ENCODE peak calls at places on chromosomes 5 and 9, in eight cellular contexts. T is upper lobe of left lung, O is fibroblast of lung, W is PC-3, Q is lower leg skin, M is AG04449, V is psoas muscle, N is lung. J is an unnamed sample.

GRCh38 chr9:79671558-79671957 is 99.8 kb downstream of the TLE4 start:
- DNase-seq in T (no peak), O (no peak), W (peak), Q (no peak), M (no peak), V (no peak), N (no peak), J (no peak)

GRCh38 chr9:125485471-125485870 is 221.5 kb downstream of the MAPKAP1 start:
- DNase-seq in T (no peak), O (no peak), W (no peak), Q (no peak), M (no peak), V (no peak), N (no peak), J (no peak)

GRCh38 chr5:56358703-56359428 is 125.7 kb upstream of the ANKRD55 start:
- DNase-seq in T (peak), O (peak), W (peak), Q (no peak), M (no peak), V (no peak), N (no peak), J (no peak)

GRCh38 chr9:133992780-133993634 is 883 bp upstream of the VAV2 start:
- DNase-seq in T (peak), O (peak), W (peak), Q (peak), M (peak), V (peak), N (peak), J (peak)

GRCh38 chr5:428754-429452 is 14.1 kb upstream of the EXOC3 start:
- DNase-seq in T (no peak), O (no peak), W (no peak), Q (no peak), M (no peak), V (peak), N (no peak), J (no peak)

GRCh38 chr5:122436615-122437014 is 124.6 kb downstream of the SNCAIP start:
- DNase-seq in T (no peak), O (no peak), W (no peak), Q (no peak), M (no peak), V (no peak), N (no peak), J (no peak)

GRCh38 chr5:3009605-3010004 is 258.1 kb upstream of the IRX2 start:
- DNase-seq in T (no peak), O (no peak), W (no peak), Q (no peak), M (no peak), V (no peak), N (no peak), J (no peak)

GRCh38 chr5:96565843-96566242 is 96.3 kb upstream of the CAST start:
- DNase-seq in T (no peak), O (peak), W (peak), Q (no peak), M (no peak), V (no peak), N (no peak), J (no peak)

GRCh38 chr5:83414601-83415000 is 56.9 kb upstream of the VCAN start:
- DNase-seq in T (no peak), O (peak), W (no peak), Q (no peak), M (no peak), V (no peak), N (no peak), J (no peak)

GRCh38 chr5:16057277-16057676 is 122.3 kb downstream of the MARCHF11 start:
- DNase-seq in T (no peak), O (peak), W (no peak), Q (no peak), M (no peak), V (no peak), N (no peak), J (no peak)

GRCh38 chr5:134255418-134256150 is 29.7 kb upstream of the PPP2CA start:
- DNase-seq in T (no peak), O (peak), W (peak), Q (no peak), M (no peak), V (no peak), N (no peak), J (no peak)

GRCh38 chr5:36040651-36041536 is 25.8 kb downstream of the UGT3A2 start:
- DNase-seq in T (no peak), O (no peak), W (peak), Q (no peak), M (no peak), V (no peak), N (peak), J (no peak)

GRCh38 chr5:148969291-148969690 is 93.6 kb downstream of the SH3TC2 start:
- DNase-seq in T (no peak), O (no peak), W (peak), Q (no peak), M (no peak), V (no peak), N (no peak), J (no peak)

GRCh38 chr9:18480649-18481048 is 6.7 kb downstream of the ADAMTSL1 start:
- DNase-seq in T (no peak), O (peak), W (peak), Q (no peak), M (peak), V (no peak), N (no peak), J (no peak)

GRCh38 chr9:69012690-69013403 is 1.1 kb downstream of the PRKACG start:
- DNase-seq in T (no peak), O (no peak), W (no peak), Q (no peak), M (no peak), V (no peak), N (no peak), J (no peak)

GRCh38 chr5:120465281-120465961 is 1.3 kb downstream of the PRR16 start:
- DNase-seq in T (peak), O (peak), W (peak), Q (peak), M (no peak), V (peak), N (no peak), J (no peak)

GRCh38 chr5:119328753-119329602 is 26.8 kb upstream of the TNFAIP8 start:
- DNase-seq in T (no peak), O (peak), W (no peak), Q (no peak), M (peak), V (no peak), N (no peak), J (peak)

GRCh38 chr5:176743136-176743827 is 67.1 kb upstream of the UNC5A start:
- DNase-seq in T (peak), O (no peak), W (no peak), Q (no peak), M (no peak), V (no peak), N (peak), J (no peak)

GRCh38 chr9:137880976-137881530 is 3.5 kb downstream of the CACNA1B start:
- DNase-seq in T (no peak), O (no peak), W (no peak), Q (no peak), M (no peak), V (no peak), N (no peak), J (no peak)

GRCh38 chr9:69168709-69169217 is 5.3 kb upstream of the TJP2 start:
- DNase-seq in T (peak), O (peak), W (peak), Q (peak), M (no peak), V (no peak), N (no peak), J (peak)

GRCh38 chr9:69421908-69422801 is 97.1 kb downstream of the ENTREP1 start:
- DNase-seq in T (peak), O (peak), W (peak), Q (peak), M (no peak), V (peak), N (peak), J (no peak)

GRCh38 chr9:26760675-26761074 is 131.9 kb downstream of the CAAP1 start:
- DNase-seq in T (no peak), O (no peak), W (no peak), Q (no peak), M (no peak), V (no peak), N (no peak), J (no peak)

GRCh38 chr9:14153310-14153720 is 160.6 kb downstream of the NFIB start:
- DNase-seq in T (no peak), O (no peak), W (no peak), Q (no peak), M (no peak), V (no peak), N (no peak), J (no peak)

GRCh38 chr5:66821626-66822429 is 225.6 kb downstream of the MAST4 start:
- DNase-seq in T (peak), O (no peak), W (no peak), Q (no peak), M (no peak), V (no peak), N (no peak), J (no peak)

GRCh38 chr5:177552839-177553455 is 1.4 kb downstream of the FAM193B start:
- DNase-seq in T (no peak), O (no peak), W (peak), Q (no peak), M (no peak), V (no peak), N (no peak), J (no peak)

GRCh38 chr5:147485046-147485445 is 24.8 kb downstream of the DPYSL3 start:
- DNase-seq in T (no peak), O (peak), W (no peak), Q (no peak), M (no peak), V (no peak), N (no peak), J (no peak)

GRCh38 chr9:86903461-86904010 is 43.8 kb downstream of the GAS1 start:
- DNase-seq in T (no peak), O (no peak), W (no peak), Q (no peak), M (no peak), V (no peak), N (no peak), J (no peak)

GRCh38 chr5:140020601-140021177 is 22.4 kb downstream of the NRG2 start:
- DNase-seq in T (no peak), O (no peak), W (no peak), Q (no peak), M (no peak), V (no peak), N (no peak), J (no peak)

GRCh38 chr9:87285183-87285582 is 212.5 kb upstream of the DAPK1 start:
- DNase-seq in T (no peak), O (peak), W (no peak), Q (no peak), M (no peak), V (no peak), N (no peak), J (no peak)

GRCh38 chr5:16856531-16856930 is 79.6 kb downstream of the MYO10 start:
- DNase-seq in T (peak), O (peak), W (peak), Q (no peak), M (no peak), V (no peak), N (no peak), J (no peak)

GRCh38 chr5:72427016-72427415 is 80.2 kb downstream of the ZNF366 start:
- DNase-seq in T (no peak), O (no peak), W (no peak), Q (no peak), M (no peak), V (no peak), N (no peak), J (no peak)

GRCh38 chr5:148790545-148791333 is 35.7 kb upstream of the ADRB2 start:
- DNase-seq in T (no peak), O (no peak), W (peak), Q (no peak), M (no peak), V (no peak), N (no peak), J (no peak)

DNA sequence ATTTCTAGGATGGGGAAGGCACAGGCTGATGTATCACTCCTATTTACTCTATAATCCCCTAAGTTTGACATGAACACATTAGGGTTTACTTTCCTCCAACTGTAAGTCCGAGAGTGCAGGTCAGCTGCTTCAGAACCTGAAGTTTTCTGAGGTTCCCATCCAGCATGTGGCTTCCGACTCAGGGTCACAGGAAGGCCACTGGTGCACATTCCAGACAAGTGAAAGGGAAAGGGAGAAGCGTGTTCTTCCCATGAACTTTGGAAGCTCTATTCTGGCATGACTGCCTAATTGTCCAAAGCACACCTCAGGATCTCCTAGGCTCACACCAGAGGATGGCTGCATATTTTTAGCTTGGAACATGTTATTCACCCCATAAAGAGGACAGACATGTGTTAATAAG is 602.6 kb downstream of the SEMA5A start:
- DNase-seq in T (no peak), O (peak), W (peak), Q (no peak), M (no peak), V (no peak), N (no peak), J (no peak)
- TF ChIP-seq CTCF in T (no peak), O (no peak), W (no peak), Q (no peak), M (no peak), V (no peak), N (no peak), J (no peak)

GRCh38 chr5:77545285-77545684 is 53.2 kb upstream of the WDR41 start:
- DNase-seq in T (no peak), O (no peak), W (no peak), Q (no peak), M (no peak), V (no peak), N (no peak), J (no peak)

GRCh38 chr5:77550416-77550815 is 58.3 kb upstream of the WDR41 start:
- DNase-seq in T (no peak), O (peak), W (no peak), Q (no peak), M (no peak), V (no peak), N (no peak), J (no peak)
- TF ChIP-seq CTCF in T (no peak), O (no peak), W (no peak), Q (no peak), M (no peak), V (no peak), N (no peak), J (no peak)

GRCh38 chr5:40716000-40716399 is 36.3 kb downstream of the PTGER4 start:
- DNase-seq in T (no peak), O (no peak), W (peak), Q (no peak), M (no peak), V (no peak), N (no peak), J (no peak)
- TF ChIP-seq CTCF in T (no peak), O (peak), W (peak), Q (no peak), M (peak), V (no peak), N (no peak), J (no peak)

GRCh38 chr5:33299621-33300208 is 141.1 kb upstream of the TARS1 start:
- DNase-seq in T (no peak), O (peak), W (peak), Q (no peak), M (no peak), V (no peak), N (no peak), J (no peak)
- TF ChIP-seq CTCF in T (no peak), O (peak), W (peak), Q (no peak), M (peak), V (peak), N (peak), J (no peak)